ENCODE peak calls at places on chromosome 1, in nine cellular contexts. P, S, H, G, N, C, X, O and Y are unnamed samples.

GRCh38 chr1:109739738-109740614 is 862 bp downstream of the GSTM3 start:
- DNase-seq in P (no peak), S (peak; percentile 41), H (peak; percentile 90), G (peak; percentile 84), N (no peak), C (peak; percentile 67), X (peak; percentile 69), O (peak; percentile 65), Y (no peak)

GRCh38 chr1:171310661-171311087 is 3.3 kb upstream of the FMO4 start:
- DNase-seq in P (no peak), S (peak; percentile 17), H (no peak), G (no peak), N (no peak), C (peak; percentile 14), X (no peak), O (no peak), Y (no peak)

GRCh38 chr1:226110249-226111108 is 48.0 kb downstream of the H3-3A start:
- DNase-seq in P (no peak), S (peak; percentile 37), H (peak; percentile 67), G (peak; percentile 78), N (no peak), C (peak; percentile 81), X (peak; percentile 73), O (no peak), Y (peak; percentile 22)

GRCh38 chr1:168609133-168609715 is 32.8 kb downstream of the XCL1 start:
- DNase-seq in P (no peak), S (no peak), H (no peak), G (peak; percentile 37), N (no peak), C (peak; percentile 67), X (no peak), O (peak; percentile 69), Y (no peak)

GRCh38 chr1:241219449-241219848 is 137.6 kb downstream of the RGS7 start:
- DNase-seq in P (no peak), S (no peak), H (no peak), G (no peak), N (no peak), C (no peak), X (no peak), O (no peak), Y (no peak)

GRCh38 chr1:205599667-205600042 is 32.2 kb downstream of the ELK4 start:
- DNase-seq in P (no peak), S (no peak), H (no peak), G (no peak), N (no peak), C (no peak), X (no peak), O (no peak), Y (no peak)

GRCh38 chr1:153678519-153679336 is at the start of gene NPR1:
- DNase-seq in P (no peak), S (peak; percentile 31), H (peak; percentile 43), G (peak; percentile 52), N (no peak), C (peak; percentile 77), X (peak; percentile 55), O (no peak), Y (no peak)

GRCh38 chr1:54671985-54672608 is 30.5 kb downstream of the MROH7 start:
- DNase-seq in P (no peak), S (peak; percentile 41), H (peak; percentile 81), G (peak; percentile 65), N (peak; percentile 8), C (peak; percentile 57), X (no peak), O (peak; percentile 54), Y (peak; percentile 15)

GRCh38 chr1:241608379-241609033 is 31.7 kb downstream of the CHML start:
- DNase-seq in P (no peak), S (peak; percentile 96), H (no peak), G (no peak), N (peak; percentile 23), C (peak; percentile 32), X (no peak), O (peak; percentile 66), Y (no peak)

GRCh38 chr1:13666317-13666716 is 33.7 kb upstream of the PRDM2 start:
- DNase-seq in P (no peak), S (no peak), H (no peak), G (no peak), N (no peak), C (no peak), X (no peak), O (no peak), Y (no peak)

GRCh38 chr1:83017701-83018100 is 981.2 kb downstream of the TTLL7 start:
- DNase-seq in P (no peak), S (no peak), H (no peak), G (no peak), N (no peak), C (no peak), X (no peak), O (no peak), Y (no peak)

GRCh38 chr1:11388617-11389016 is 90.3 kb upstream of the DISP3 start:
- DNase-seq in P (no peak), S (no peak), H (no peak), G (no peak), N (no peak), C (no peak), X (no peak), O (no peak), Y (no peak)

GRCh38 chr1:200342511-200343400 is 67.1 kb downstream of the ZNF281 start:
- DNase-seq in P (no peak), S (peak; percentile 49), H (no peak), G (no peak), N (peak; percentile 46), C (no peak), X (no peak), O (no peak), Y (no peak)

GRCh38 chr1:109628540-109629321 is 9.1 kb downstream of the AMPD2 start:
- DNase-seq in P (no peak), S (peak; percentile 30), H (no peak), G (no peak), N (no peak), C (no peak), X (no peak), O (no peak), Y (no peak)

GRCh38 chr1:212979340-212980122 is 29.2 kb downstream of the VASH2 start:
- DNase-seq in P (no peak), S (no peak), H (no peak), G (no peak), N (no peak), C (no peak), X (no peak), O (no peak), Y (no peak)

GRCh38 chr1:227816750-227817446 is 1.4 kb downstream of the PRSS38 start:
- DNase-seq in P (no peak), S (no peak), H (no peak), G (no peak), N (no peak), C (no peak), X (no peak), O (no peak), Y (no peak)

GRCh38 chr1:209527372-209527771 is 56.1 kb upstream of the CAMK1G start:
- DNase-seq in P (peak; percentile 6), S (peak; percentile 77), H (no peak), G (no peak), N (peak; percentile 16), C (peak; percentile 6), X (no peak), O (peak; percentile 38), Y (no peak)

GRCh38 chr1:181936768-181937581 is 124.5 kb downstream of the ZNF648 start:
- DNase-seq in P (no peak), S (peak; percentile 63), H (peak; percentile 67), G (peak; percentile 48), N (no peak), C (no peak), X (peak; percentile 42), O (no peak), Y (no peak)
- TF ChIP-seq CTCF in P (peak; percentile 5), S (peak; percentile 78), H (peak; percentile 6), G (peak; percentile 65), N (peak; percentile 4), C (no peak), X (peak; percentile 51), O (peak; percentile 13), Y (no peak)

DNA sequence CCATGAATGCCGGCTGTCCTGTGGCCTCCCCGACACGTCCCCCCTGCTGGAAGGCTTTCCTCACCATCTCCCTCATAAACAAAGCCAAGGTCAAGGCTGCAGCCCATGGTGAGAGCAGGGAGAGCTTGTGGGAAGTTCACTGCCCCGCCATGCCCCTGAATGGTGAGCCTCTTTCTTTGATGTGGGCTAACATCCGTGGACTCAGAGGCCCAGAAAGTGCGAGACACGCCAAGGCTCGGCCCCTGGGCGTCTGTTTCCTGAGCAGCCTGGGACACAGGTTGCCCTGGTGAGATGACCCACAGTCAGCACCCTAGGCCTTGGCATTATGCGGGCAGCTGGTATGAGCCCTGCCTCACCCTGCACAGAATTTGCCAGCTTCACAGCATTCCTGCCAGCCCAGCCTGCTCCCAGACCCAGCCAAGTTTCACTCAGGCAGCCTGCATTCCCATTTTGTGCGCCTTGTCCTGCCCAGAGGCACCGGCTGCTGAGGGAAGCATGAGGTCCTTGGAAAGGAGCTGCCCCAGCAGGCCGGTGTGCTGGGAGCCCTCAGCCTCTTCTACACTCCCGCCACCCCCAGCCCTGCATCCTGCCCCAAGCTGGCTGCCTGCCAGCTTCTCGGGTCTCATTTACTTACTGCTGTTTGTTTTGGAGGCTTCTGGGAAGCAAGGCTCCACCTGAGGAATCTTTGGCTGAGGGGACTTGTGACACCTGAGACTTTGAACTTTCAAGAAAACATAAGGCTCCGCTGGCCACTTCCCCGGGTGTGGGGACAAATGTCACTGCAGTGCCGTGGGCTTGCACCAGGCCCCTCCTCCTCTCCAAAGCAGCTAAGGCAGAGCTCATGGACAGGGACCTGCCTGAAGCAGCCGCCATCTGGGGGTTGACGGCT is 31.9 kb downstream of the NEK2 start:
- DNase-seq in P (no peak), S (peak; percentile 62), H (peak; percentile 79), G (peak; percentile 72), N (no peak), C (no peak), X (peak; percentile 55), O (no peak), Y (no peak)
- TF ChIP-seq CTCF in P (no peak), S (no peak), H (no peak), G (no peak), N (no peak), C (no peak), X (no peak), O (peak; percentile 1), Y (no peak)

GRCh38 chr1:230067871-230068814 is 1.1 kb downstream of the GALNT2 start:
- DNase-seq in P (no peak), S (peak; percentile 36), H (peak; percentile 48), G (peak; percentile 46), N (no peak), C (no peak), X (no peak), O (no peak), Y (no peak)
- TF ChIP-seq CTCF in P (peak; percentile 29), S (no peak), H (no peak), G (peak; percentile 6), N (peak; percentile 13), C (no peak), X (no peak), O (no peak), Y (peak; percentile 28)

DNA sequence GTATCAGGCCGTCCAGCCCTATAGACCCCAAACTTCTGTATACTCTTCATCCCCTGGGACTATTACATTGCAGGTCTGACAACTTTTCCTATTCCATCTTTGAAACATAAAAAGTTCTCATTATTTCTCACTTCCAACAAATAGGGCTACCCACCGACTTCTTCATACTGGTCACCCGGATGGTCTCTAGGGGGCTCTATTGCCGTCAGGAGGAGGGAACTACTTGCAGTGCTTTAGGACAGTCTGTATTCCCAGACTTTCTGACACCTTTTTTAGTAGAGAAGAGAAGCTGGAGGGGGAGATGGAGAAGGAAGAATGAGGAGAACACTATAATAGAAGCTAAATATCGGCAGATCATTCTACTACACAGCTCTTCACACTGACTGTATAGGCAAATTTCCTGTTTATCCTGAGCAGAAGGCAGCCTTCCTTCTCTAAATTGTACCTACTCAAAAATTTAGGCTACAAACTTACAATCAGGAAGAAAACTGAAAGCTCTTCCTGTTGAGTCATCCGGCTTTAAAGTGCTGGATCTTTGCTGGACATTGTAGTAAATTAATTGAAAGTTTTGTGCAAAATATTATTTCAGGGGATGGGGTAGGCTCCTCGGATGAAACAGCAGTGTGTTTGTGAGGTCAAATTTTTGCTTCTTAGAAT is 54.6 kb downstream of the CDC7 start:
- DNase-seq in P (no peak), S (no peak), H (no peak), G (no peak), N (no peak), C (peak; percentile 49), X (no peak), O (no peak), Y (no peak)
- TF ChIP-seq CTCF in P (no peak), S (no peak), H (no peak), G (no peak), N (no peak), C (no peak), X (no peak), O (peak; percentile 59), Y (no peak)